ENCODE peak calls at places on chromosomes 5 and 9, in six cellular contexts. R, Z, E, O, T and I are unnamed samples.

GRCh38 chr9:91694081-91694870 is 255.8 kb downstream of the ROR2 start:
- DNase-seq in R (no peak), Z (no peak), E (no peak), O (no peak), T (no peak), I (no peak)

GRCh38 chr5:176788931-176789872 is 21.2 kb upstream of the UNC5A start:
- DNase-seq in R (no peak), Z (no peak), E (no peak), O (no peak), T (no peak), I (no peak)

GRCh38 chr9:113484258-113484730 is 20.8 kb downstream of the RGS3 start:
- DNase-seq in R (no peak), Z (no peak), E (peak; percentile 11), O (no peak), T (no peak), I (no peak)

GRCh38 chr9:3337515-3337914 is 188.3 kb downstream of the RFX3 start:
- DNase-seq in R (peak; percentile 10), Z (no peak), E (peak; percentile 61), O (no peak), T (no peak), I (peak; percentile 50)

GRCh38 chr5:67350185-67350584 is 153.6 kb upstream of the CD180 start:
- DNase-seq in R (no peak), Z (no peak), E (no peak), O (no peak), T (no peak), I (no peak)

GRCh38 chr5:139593716-139594319 is 32.7 kb downstream of the UBE2D2 start:
- DNase-seq in R (peak; percentile 67), Z (no peak), E (peak; percentile 65), O (peak; percentile 40), T (no peak), I (peak; percentile 79)

GRCh38 chr9:117409321-117409720 is 5.5 kb downstream of the ASTN2 start:
- DNase-seq in R (no peak), Z (no peak), E (no peak), O (no peak), T (no peak), I (no peak)

GRCh38 chr5:174793076-174793475 is 68.7 kb downstream of the MSX2 start:
- DNase-seq in R (no peak), Z (no peak), E (no peak), O (no peak), T (no peak), I (no peak)

GRCh38 chr5:149408252-149409099 is 29.4 kb upstream of the IL17B start:
- DNase-seq in R (no peak), Z (no peak), E (no peak), O (no peak), T (no peak), I (no peak)

GRCh38 chr5:54390015-54390414 is 65.5 kb upstream of the HSPB3 start:
- DNase-seq in R (peak; percentile 63), Z (no peak), E (peak; percentile 97), O (peak; percentile 24), T (no peak), I (peak; percentile 95)

GRCh38 chr9:138112791-138113600 is 235.4 kb downstream of the CACNA1B start:
- DNase-seq in R (no peak), Z (no peak), E (no peak), O (no peak), T (no peak), I (no peak)

GRCh38 chr9:18976368-18977238 is 56.4 kb downstream of the SAXO1 start:
- DNase-seq in R (no peak), Z (peak; percentile 16), E (peak; percentile 77), O (no peak), T (no peak), I (peak; percentile 92)

GRCh38 chr5:161847896-161848510 is at the start of gene GABRA1:
- DNase-seq in R (no peak), Z (no peak), E (no peak), O (no peak), T (no peak), I (peak; percentile 2)

GRCh38 chr9:98862936-98863335 is 55.5 kb downstream of the GALNT12 start:
- DNase-seq in R (no peak), Z (no peak), E (no peak), O (no peak), T (no peak), I (no peak)

GRCh38 chr9:114315723-114316363 is 7.1 kb upstream of the ORM1 start:
- DNase-seq in R (no peak), Z (no peak), E (no peak), O (no peak), T (no peak), I (no peak)